ENCODE peak calls at places on chromosomes 1 and 21, in four cellular contexts. I is IMR-90, T is lower leg skin, D is A549. H is an unnamed sample.

GRCh38 chr1:100882622-100883186 is 11.9 kb downstream of the EXTL2 start:
- DNase-seq in T (no peak), D (no peak), I (no peak), H (peak; percentile 23)

GRCh38 chr1:17101261-17101660 is 18.0 kb downstream of the PADI2 start:
- DNase-seq in T (no peak), I (no peak), D (no peak), H (no peak)

GRCh38 chr1:8035289-8035688 is 9.2 kb upstream of the ERRFI1 start:
- DNase-seq in D (no peak), I (no peak), T (no peak), H (no peak)

GRCh38 chr1:87539147-87539546 is 210.5 kb downstream of the LMO4 start:
- DNase-seq in I (no peak), D (no peak), T (no peak), H (no peak)

GRCh38 chr1:33176362-33176850 is 5.4 kb downstream of the TRIM62 start:
- DNase-seq in T (peak; percentile 38), D (no peak), I (peak; percentile 67), H (no peak)

GRCh38 chr21:29689753-29690152 is 250.0 kb downstream of the GRIK1 start:
- DNase-seq in T (no peak), D (no peak), I (no peak), H (no peak)

GRCh38 chr1:110535985-110536384 is 17.0 kb upstream of the KCNA10 start:
- DNase-seq in T (no peak), I (peak; percentile 8), D (no peak), H (no peak)

GRCh38 chr21:33858672-33859372 is 56.8 kb downstream of the ATP5PO start:
- DNase-seq in T (no peak), D (no peak), I (no peak), H (no peak)

GRCh38 chr1:168977618-168978017 is 128.9 kb upstream of the ATP1B1 start:
- DNase-seq in T (no peak), D (no peak), I (no peak), H (no peak)

GRCh38 chr1:168974611-168975010 is 131.9 kb upstream of the ATP1B1 start:
- DNase-seq in D (no peak), I (no peak), T (no peak), H (no peak)

GRCh38 chr1:168974117-168974516 is 132.4 kb upstream of the ATP1B1 start:
- DNase-seq in I (no peak), T (no peak), D (no peak), H (no peak)

GRCh38 chr1:168980180-168980579 is 126.3 kb upstream of the ATP1B1 start:
- DNase-seq in T (no peak), D (no peak), I (no peak), H (no peak)

GRCh38 chr1:168979303-168979702 is 127.2 kb upstream of the ATP1B1 start:
- DNase-seq in I (no peak), T (no peak), D (no peak), H (no peak)
- TF ChIP-seq POLR2A in I (no peak), T (no peak), D (no peak), H (no peak)

GRCh38 chr1:43392702-43393101 is 3.0 kb downstream of the SZT2 start:
- DNase-seq in I (no peak), D (no peak), T (no peak), H (no peak)

GRCh38 chr1:43388021-43388575 is 1.5 kb downstream of the MED8 start:
- DNase-seq in I (peak; percentile 35), T (no peak), D (no peak), H (peak; percentile 61)

GRCh38 chr1:43386676-43387075 is 2.9 kb downstream of the MED8 start:
- DNase-seq in T (no peak), D (no peak), I (no peak), H (no peak)

GRCh38 chr1:43388613-43389012 is 987 bp downstream of the MED8 start:
- DNase-seq in I (no peak), D (no peak), T (no peak), H (peak; percentile 43)

DNA sequence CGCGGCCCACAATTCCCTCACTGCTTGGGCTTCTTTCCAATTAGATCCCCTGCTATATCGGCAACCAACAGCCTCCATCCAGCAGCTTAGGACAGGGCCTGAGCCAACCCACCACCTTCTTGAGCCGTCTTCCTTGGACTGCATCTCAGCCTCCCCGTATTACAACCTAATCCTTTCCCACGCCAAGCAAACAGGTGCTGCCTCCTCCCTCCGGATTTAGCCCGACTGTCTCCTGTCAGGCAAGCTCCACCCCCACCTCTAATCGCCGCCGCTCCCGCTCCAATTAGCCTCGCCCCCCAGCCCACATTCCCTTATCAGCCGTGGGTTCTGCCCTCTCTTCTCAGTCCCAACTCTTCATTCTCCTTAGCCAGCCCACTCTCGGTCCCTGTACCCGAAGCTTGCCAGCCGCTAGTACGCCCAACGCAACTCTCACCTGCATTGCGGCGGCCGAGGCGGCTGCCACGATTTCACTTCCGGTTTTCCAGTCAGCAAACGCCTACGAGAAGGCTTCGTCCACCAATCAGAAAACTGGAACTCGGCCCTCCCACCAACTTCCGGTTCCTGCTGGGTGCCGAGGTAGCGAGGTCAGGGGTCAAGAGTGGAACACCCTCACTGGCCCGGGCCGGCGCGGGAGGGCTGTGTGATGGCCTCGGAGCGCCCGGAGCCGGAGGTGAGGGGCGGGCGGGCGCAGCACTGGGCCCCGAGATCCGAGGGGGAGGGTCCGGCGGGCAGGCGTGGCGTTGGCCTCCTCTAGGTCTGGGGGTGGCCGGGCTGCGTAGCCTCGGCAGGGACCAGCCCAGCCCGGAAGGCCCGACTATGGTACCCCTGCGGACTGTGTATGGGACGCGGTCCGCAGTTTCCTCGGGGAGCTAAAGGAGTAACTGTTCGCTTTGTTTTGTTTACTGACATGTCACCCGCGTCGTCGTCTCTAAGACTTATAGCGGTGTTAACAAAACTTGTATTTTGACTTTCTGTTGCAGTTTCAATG is at the start of the genes MED8 and SZT2:
- DNase-seq in T (peak; percentile 97), I (peak; percentile 92), D (peak; percentile 91), H (peak; percentile 95)
- TF ChIP-seq POLR2A in T (peak; percentile 47), I (peak; percentile 88), D (peak; percentile 77), H (peak; percentile 90)

DNA sequence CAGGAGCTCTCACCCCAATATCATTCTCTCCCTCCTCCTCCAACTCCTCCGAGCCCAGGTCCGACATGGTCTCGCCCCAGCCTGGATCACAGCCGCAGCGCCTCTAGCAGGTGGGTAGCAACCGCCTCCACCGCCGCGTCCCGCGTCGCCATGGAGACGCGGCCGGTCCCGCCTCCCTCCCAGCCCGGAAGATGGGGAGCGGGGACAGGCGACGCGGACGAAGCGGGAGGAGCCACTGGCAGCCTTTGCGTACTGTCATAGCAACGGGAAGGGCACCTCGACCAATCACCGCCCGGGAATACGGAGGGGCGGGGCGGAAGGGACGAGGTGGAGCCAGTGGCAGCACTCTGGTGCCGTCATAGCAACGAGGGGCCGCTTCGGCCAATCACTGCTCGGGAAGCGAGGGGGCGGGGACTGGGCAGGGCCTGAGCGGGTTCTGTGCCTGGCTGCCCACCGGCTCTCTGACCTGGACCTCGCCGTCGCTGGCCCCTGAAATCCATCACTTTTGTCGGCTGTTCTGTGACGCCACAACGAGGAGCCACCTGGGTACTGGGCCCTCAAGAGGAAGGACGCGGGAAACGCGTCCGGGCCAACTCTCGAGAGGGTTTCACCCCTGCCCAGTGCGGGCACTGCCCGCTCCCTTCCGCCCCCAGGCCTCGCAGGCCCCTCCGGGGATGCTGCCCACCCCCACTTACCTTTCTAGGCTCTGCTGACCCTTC is at the start of gene RSPH1:
- DNase-seq in T (peak; percentile 99), I (peak; percentile 95), D (peak; percentile 96), H (peak; percentile 99)
- TF ChIP-seq POLR2A in T (peak; percentile 32), I (no peak), D (peak; percentile 23), H (peak; percentile 57)

DNA sequence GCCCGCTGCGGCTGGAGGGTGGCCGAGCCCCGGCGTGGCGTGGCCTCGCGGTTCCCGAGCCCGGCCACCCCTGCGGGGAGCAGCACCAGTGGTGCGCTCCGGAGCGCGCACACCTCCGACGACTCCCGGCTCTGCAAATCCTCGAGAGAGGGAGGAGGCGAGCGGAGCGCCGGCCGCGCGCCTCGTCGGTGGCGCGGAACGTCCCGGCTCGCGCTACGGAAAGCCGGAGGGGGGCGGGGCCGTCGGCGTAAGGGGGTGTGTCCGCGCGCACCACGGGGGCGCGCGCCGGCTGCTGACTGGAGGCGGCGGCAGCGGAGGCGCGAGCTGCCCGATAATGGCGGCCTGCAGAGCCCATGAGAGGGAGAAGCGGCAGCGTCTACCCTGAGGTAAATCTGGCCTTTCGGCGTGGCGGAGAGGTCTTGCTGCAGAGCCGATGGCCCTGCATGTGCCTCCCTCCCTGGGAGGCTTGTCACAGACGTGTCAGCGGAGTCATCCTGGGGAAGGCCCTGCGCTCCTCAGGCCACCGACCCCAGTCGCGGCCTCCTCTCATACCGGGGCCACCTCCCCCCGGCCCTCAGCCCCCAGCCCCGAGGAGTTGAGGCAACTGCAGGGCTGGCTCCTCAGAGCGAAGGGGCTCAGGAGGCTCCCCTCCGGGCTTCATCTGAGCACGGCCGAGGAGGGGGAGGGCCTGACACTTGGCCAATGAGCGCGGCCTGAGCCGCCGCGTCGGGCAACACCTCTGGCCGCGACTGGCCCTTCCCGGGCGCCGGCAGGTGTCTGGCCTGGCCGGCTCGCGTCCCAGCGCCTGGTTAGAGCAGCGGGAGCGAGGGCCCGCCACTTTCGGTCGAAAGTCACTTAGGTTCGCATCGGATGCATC is at the start of gene PDIK1L:
- DNase-seq in D (peak; percentile 94), T (peak; percentile 88), I (peak; percentile 96), H (peak; percentile 98)
- TF ChIP-seq POLR2A in D (peak; percentile 44), T (no peak), I (no peak), H (peak; percentile 94)

GRCh38 chr1:6603424-6603850 is 768 bp upstream of the KLHL21 start:
- DNase-seq in D (no peak), T (no peak), I (peak; percentile 79), H (peak; percentile 89)
- TF ChIP-seq POLR2A in D (no peak), T (no peak), I (peak; percentile 80), H (peak; percentile 65)

GRCh38 chr1:173925306-173926242 is 8.4 kb upstream of the SERPINC1 start:
- DNase-seq in I (no peak), T (no peak), D (no peak), H (no peak)
- TF ChIP-seq POLR2A in I (no peak), T (no peak), D (no peak), H (no peak)

GRCh38 chr1:39639333-39640130 is at the start of gene HEYL:
- DNase-seq in T (no peak), I (peak; percentile 19), D (peak; percentile 86), H (peak; percentile 40)
- TF ChIP-seq POLR2A in T (no peak), I (no peak), D (peak; percentile 69), H (no peak)